ENCODE peak calls at places on chromosomes 3 and 15, in four cellular contexts. One of them, this sample, is unnamed.

GRCh38 chr3:152383136-152383606 is 114.4 kb downstream of the MBNL1 start:
- DNase-seq in H1: no peak
- DNase-seq in upper lobe of left lung: no peak
- DNase-seq in K562: no peak
- DNase-seq in this sample: no peak

GRCh38 chr3:63450023-63450422 is 171.9 kb downstream of the SYNPR start:
- DNase-seq in H1: no peak
- DNase-seq in K562: no peak
- DNase-seq in upper lobe of left lung: no peak
- DNase-seq in this sample: no peak

GRCh38 chr3:123521179-123521969 is 63.5 kb downstream of the HACD2 start:
- DNase-seq in K562: no peak
- DNase-seq in upper lobe of left lung: no peak
- DNase-seq in H1: no peak
- DNase-seq in this sample: no peak

GRCh38 chr3:105157766-105158085 is 209.0 kb upstream of the ALCAM start:
- DNase-seq in K562: no peak
- DNase-seq in upper lobe of left lung: no peak
- DNase-seq in H1: no peak
- DNase-seq in this sample: no peak

GRCh38 chr15:46848704-46849103 is 868.6 kb upstream of the SEMA6D start:
- DNase-seq in H1: no peak
- DNase-seq in K562: no peak
- DNase-seq in upper lobe of left lung: no peak
- DNase-seq in this sample: no peak

GRCh38 chr15:39833515-39833981 is 50.9 kb upstream of the FSIP1 start:
- DNase-seq in upper lobe of left lung: no peak
- DNase-seq in K562: no peak
- DNase-seq in H1: no peak
- DNase-seq in this sample: no peak

GRCh38 chr15:49494842-49495241 is 71.8 kb downstream of the FGF7 start:
- DNase-seq in K562: no peak
- DNase-seq in upper lobe of left lung: no peak
- DNase-seq in H1: no peak
- DNase-seq in this sample: no peak

GRCh38 chr3:87503901-87504498 is 227.6 kb upstream of the POU1F1 start:
- DNase-seq in upper lobe of left lung: peak; percentile 22
- DNase-seq in H1: no peak
- DNase-seq in K562: peak; percentile 39
- DNase-seq in this sample: peak; percentile 28

GRCh38 chr15:93201940-93202339 is 112.9 kb upstream of the RGMA start:
- DNase-seq in upper lobe of left lung: no peak
- DNase-seq in H1: no peak
- DNase-seq in K562: no peak
- DNase-seq in this sample: no peak

GRCh38 chr3:65352951-65353350 is 665.2 kb upstream of the ADAMTS9 start:
- DNase-seq in upper lobe of left lung: no peak
- DNase-seq in H1: no peak
- DNase-seq in K562: no peak
- DNase-seq in this sample: no peak

GRCh38 chr15:59812185-59812870 is 123.2 kb upstream of the BNIP2 start:
- DNase-seq in K562: no peak
- DNase-seq in H1: no peak
- DNase-seq in upper lobe of left lung: no peak
- DNase-seq in this sample: no peak

GRCh38 chr3:157087398-157088132 is 72.4 kb downstream of the CCNL1 start:
- DNase-seq in K562: no peak
- DNase-seq in upper lobe of left lung: no peak
- DNase-seq in H1: no peak
- DNase-seq in this sample: no peak

DNA sequence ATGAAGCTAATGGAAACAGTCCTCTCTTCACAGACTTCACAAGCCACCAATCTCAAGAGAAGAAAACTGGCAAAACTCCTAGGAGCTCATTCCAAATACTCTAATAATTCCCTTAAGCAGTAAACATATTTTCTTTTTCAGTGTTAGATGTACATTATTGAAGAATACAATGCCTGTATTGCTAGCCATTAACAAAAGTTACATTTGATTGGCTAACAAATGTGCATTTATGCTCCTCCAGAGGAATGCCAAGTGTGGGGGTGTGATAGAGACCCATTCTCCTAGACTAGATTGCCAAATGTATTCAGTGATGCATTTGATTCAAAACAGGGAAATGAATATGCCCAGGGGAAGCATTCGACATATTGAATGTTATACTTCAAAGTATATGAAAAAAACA is 11.8 kb upstream of the RIOX2 start:
- DNase-seq in K562: no peak
- DNase-seq in upper lobe of left lung: no peak
- DNase-seq in H1: no peak
- DNase-seq in this sample: no peak
- TF ChIP-seq EP300 in K562: no peak
- TF ChIP-seq EP300 in upper lobe of left lung: no peak
- TF ChIP-seq EP300 in H1: no peak
- TF ChIP-seq EP300 in this sample: no peak

DNA sequence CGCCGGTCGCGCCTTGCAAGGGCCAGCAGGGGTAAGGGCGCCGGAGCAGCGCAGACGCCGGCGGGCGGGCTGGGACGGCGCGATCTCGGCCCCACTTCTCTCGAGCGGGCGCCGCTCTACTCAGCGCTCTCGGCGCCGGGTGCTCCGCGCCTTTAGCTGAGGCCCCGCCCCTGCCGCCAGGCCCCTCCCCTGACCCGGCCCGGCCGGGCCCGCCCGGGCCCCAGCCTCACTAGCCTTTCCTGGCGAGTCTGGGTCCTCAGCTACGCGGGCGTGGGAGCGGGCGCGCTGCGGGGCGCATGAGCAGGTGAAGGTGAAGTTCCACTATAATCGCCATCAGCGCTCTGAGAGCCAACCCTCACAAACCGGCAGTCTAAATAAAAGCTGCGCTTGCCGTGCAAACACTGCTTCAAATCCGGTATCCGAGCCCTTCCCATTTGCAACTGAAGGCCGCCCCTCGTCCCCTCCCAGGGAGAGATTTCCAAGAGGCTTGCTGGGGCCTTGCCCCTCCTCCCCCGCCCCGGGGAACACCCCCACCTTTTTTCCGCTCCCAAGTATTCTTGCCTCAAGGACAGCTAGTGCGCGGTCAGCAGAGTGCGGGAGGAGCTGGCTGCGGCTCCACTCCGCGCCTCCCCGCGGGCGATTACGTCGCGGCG is at the start of gene RPP25:
- DNase-seq in H1: peak; percentile 90
- DNase-seq in K562: peak; percentile 90
- DNase-seq in upper lobe of left lung: peak; percentile 87
- DNase-seq in this sample: peak; percentile 87
- TF ChIP-seq POLR2A in H1: no peak
- TF ChIP-seq POLR2A in K562: peak; percentile 70
- TF ChIP-seq POLR2A in upper lobe of left lung: peak; percentile 53
- TF ChIP-seq POLR2A in this sample: no peak

DNA sequence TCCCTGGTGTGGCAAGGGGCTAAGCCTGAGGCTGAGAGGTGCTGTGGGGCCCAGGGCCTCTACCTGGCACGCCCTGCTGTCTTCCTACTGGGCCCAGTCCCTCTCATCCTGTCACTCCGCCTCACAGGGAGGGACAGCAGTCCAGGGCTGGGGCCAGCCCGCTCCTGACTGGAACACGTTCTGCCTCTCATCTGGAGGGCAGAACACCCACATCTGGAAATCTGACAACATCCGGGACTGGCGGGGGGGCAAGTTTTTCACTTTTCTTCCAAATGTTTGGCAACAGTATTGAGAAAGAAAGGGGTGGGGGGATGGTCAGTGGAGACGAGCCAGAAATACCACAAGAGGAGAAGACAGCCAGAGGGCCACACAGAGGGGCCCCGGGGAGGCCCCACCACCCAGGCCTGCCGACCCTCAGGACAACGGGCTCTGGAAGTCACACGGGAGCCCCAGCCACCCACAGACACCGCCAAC is 1.8 kb upstream of the MYL3 start:
- DNase-seq in K562: no peak
- DNase-seq in upper lobe of left lung: peak; percentile 84
- DNase-seq in H1: no peak
- DNase-seq in this sample: no peak
- H3K36me3 ChIP-seq in K562: no peaks in the 10 kb centered on the region
- H3K36me3 ChIP-seq in upper lobe of left lung: no peaks in the 10 kb centered on the region
- H3K36me3 ChIP-seq in H1: no peaks in the 10 kb centered on the region
- H3K36me3 ChIP-seq in this sample: no peaks in the 10 kb centered on the region

DNA sequence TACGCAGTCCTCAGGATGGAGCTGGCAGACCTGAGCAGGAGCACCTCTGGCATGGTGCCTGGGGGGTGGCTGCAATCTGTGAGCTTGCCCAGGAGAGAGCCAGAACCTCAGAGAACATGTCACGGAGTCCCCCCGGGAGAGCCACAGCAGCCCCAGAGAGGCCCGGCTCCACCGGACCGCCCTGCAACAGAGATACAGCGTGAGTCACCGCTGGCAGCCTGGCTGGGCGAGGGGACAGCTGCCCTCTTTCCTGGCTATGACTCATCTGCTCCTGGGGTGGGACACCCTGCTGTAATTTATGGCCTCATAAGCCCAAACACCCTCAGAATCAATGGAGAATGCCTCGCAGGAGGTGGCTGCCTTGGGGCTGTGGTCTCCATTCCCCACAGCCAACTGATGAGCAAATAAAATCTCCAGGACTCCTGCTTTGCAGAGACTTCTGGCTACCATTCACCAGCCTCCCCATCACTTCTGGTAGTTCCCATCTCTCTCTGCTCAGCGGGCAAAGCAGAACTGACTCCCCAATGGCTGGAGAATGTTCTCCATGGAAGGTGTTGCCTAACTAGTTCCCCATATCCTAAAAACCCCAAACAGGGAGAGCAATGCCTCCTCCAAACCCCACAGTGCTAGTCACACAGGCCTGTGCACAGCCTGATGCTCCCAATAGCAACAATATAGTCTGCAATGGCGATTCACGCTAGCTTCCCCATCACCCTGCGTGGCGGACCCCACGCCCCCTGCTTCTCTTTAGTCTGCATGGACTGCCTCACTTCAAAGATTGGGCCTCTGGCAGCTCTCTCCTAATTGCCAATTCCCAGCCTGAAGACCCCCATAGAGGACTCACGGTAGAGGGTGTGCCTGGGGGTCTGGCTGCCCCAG is 21.6 kb downstream of the ACSBG1 start:
- DNase-seq in H1: peak; percentile 35
- DNase-seq in upper lobe of left lung: no peak
- DNase-seq in K562: peak; percentile 79
- DNase-seq in this sample: peak; percentile 73
- TF ChIP-seq EP300 in H1: no peak
- TF ChIP-seq EP300 in upper lobe of left lung: no peak
- TF ChIP-seq EP300 in K562: no peak
- TF ChIP-seq EP300 in this sample: no peak

GRCh38 chr15:90154861-90155626 is 46.1 kb upstream of the SEMA4B start:
- DNase-seq in K562: peak; percentile 21
- DNase-seq in H1: no peak
- DNase-seq in upper lobe of left lung: peak; percentile 58
- DNase-seq in this sample: no peak
- TF ChIP-seq POLR2A in K562: no peak
- TF ChIP-seq POLR2A in H1: no peak
- TF ChIP-seq POLR2A in upper lobe of left lung: no peak
- TF ChIP-seq POLR2A in this sample: no peak

GRCh38 chr15:75508741-75509532 is 57.4 kb upstream of the SIN3A start:
- DNase-seq in upper lobe of left lung: no peak
- DNase-seq in K562: peak; percentile 26
- DNase-seq in H1: no peak
- DNase-seq in this sample: no peak
- H3K36me3 ChIP-seq in upper lobe of left lung: no peaks in the 10 kb centered on the region
- H3K36me3 ChIP-seq in K562: peaks cover 33% of the 10 kb centered on the region
- H3K36me3 ChIP-seq in H1: peaks cover 34% of the 10 kb centered on the region
- H3K36me3 ChIP-seq in this sample: peaks cover 36% of the 10 kb centered on the region